ENCODE peak calls at places on chromosome 13, in eight cellular contexts. Z, M, K, I, L, Q, R and P are unnamed samples.

GRCh38 chr13:94346261-94347019 is 133.0 kb downstream of the DCT start:
- DNase-seq in R (no peak), I (no peak), M (no peak), K (no peak), L (no peak), Q (no peak), Z (no peak), P (no peak)

GRCh38 chr13:45875951-45876350 is 24.4 kb upstream of the SIAH3 start:
- DNase-seq in K (no peak), M (no peak), I (no peak), Q (no peak), L (no peak), Z (no peak), R (no peak), P (no peak)

GRCh38 chr13:96000069-96000468 is 53.1 kb downstream of the UGGT2 start:
- DNase-seq in I (no peak), L (no peak), R (no peak), Q (no peak), Z (no peak), K (no peak), M (no peak), P (no peak)

GRCh38 chr13:42747399-42747873 is 33.9 kb upstream of the FAM216B start:
- DNase-seq in R (no peak), I (no peak), M (peak; percentile 31), Z (no peak), K (no peak), Q (no peak), L (no peak), P (peak; percentile 87)

GRCh38 chr13:42110410-42111155 is 62.1 kb downstream of the DGKH start:
- DNase-seq in I (no peak), M (peak; percentile 69), K (peak; percentile 21), Q (no peak), R (no peak), L (peak; percentile 34), Z (peak; percentile 30), P (peak; percentile 72)

GRCh38 chr13:25181597-25181996 is 9.5 kb upstream of the AMER2 start:
- DNase-seq in Q (no peak), L (no peak), R (no peak), Z (no peak), I (no peak), K (no peak), M (no peak), P (no peak)

GRCh38 chr13:36549771-36550170 is 117.5 kb downstream of the CCNA1 start:
- DNase-seq in R (no peak), M (no peak), Q (peak; percentile 40), I (no peak), K (no peak), Z (no peak), L (no peak), P (no peak)

GRCh38 chr13:109755551-109755950 is 30.8 kb downstream of the IRS2 start:
- DNase-seq in I (no peak), K (no peak), L (no peak), Q (no peak), R (no peak), Z (no peak), M (no peak), P (no peak)

GRCh38 chr13:74554581-74555290 is 420.5 kb upstream of the KLF12 start:
- DNase-seq in L (no peak), K (no peak), R (no peak), Q (no peak), Z (no peak), I (no peak), M (no peak), P (no peak)

GRCh38 chr13:99878921-99879610 is 92.5 kb downstream of the ZIC5 start:
- DNase-seq in M (no peak), I (no peak), L (no peak), Z (no peak), K (no peak), R (no peak), Q (no peak), P (no peak)

GRCh38 chr13:61030445-61030844 is 385.2 kb downstream of the PCDH20 start:
- DNase-seq in L (no peak), M (no peak), Q (no peak), I (no peak), Z (no peak), R (no peak), K (no peak), P (no peak)

GRCh38 chr13:61024046-61024445 is 391.6 kb downstream of the PCDH20 start:
- DNase-seq in Q (no peak), I (no peak), K (no peak), M (no peak), R (no peak), L (peak; percentile 17), Z (no peak), P (no peak)

GRCh38 chr13:61029064-61029463 is 386.6 kb downstream of the PCDH20 start:
- DNase-seq in I (no peak), R (no peak), M (no peak), Q (no peak), Z (no peak), L (no peak), K (no peak), P (no peak)
- TF ChIP-seq CTCF in I (no peak), R (no peak), M (no peak), Q (no peak), Z (no peak), L (peak; percentile 39), K (no peak), P (no peak)

GRCh38 chr13:30370146-30370545 is 52.1 kb upstream of the UBE2L5 start:
- DNase-seq in Q (no peak), R (no peak), Z (no peak), L (no peak), M (no peak), K (no peak), I (no peak), P (no peak)
- H3K4me3 ChIP-seq in Q (no peak overlapping the region), R (no peak overlapping the region), Z (no peak overlapping the region), L (no peak overlapping the region), M (no peak overlapping the region), K (no peak overlapping the region), I (no peak overlapping the region), P (no peak overlapping the region)

GRCh38 chr13:113802761-113803160 is 43.7 kb downstream of the TMEM255B start:
- DNase-seq in I (peak; percentile 62), M (no peak), L (no peak), Z (no peak), Q (no peak), R (no peak), K (no peak), P (no peak)

GRCh38 chr13:113801289-113801961 is 42.4 kb downstream of the TMEM255B start:
- DNase-seq in I (peak; percentile 52), R (no peak), K (no peak), Q (no peak), M (no peak), L (no peak), Z (no peak), P (no peak)

GRCh38 chr13:113803409-113804016 is 44.5 kb downstream of the TMEM255B start:
- DNase-seq in Z (no peak), I (peak; percentile 55), L (no peak), M (no peak), R (no peak), K (no peak), Q (no peak), P (no peak)

GRCh38 chr13:113800576-113800926 is 41.5 kb downstream of the TMEM255B start:
- DNase-seq in Q (no peak), R (no peak), K (no peak), M (no peak), L (no peak), I (peak; percentile 56), Z (no peak), P (no peak)

GRCh38 chr13:113802090-113802531 is 43.1 kb downstream of the TMEM255B start:
- DNase-seq in K (no peak), Z (peak; percentile 34), R (no peak), L (no peak), I (peak; percentile 72), M (no peak), Q (peak; percentile 72), P (peak; percentile 34)
- TF ChIP-seq CTCF in K (no peak), Z (no peak), R (no peak), L (peak; percentile 15), I (no peak), M (no peak), Q (no peak), P (no peak)

GRCh38 chr13:22837980-22838615 is 342.7 kb upstream of the SGCG start:
- DNase-seq in K (no peak), L (no peak), I (no peak), R (no peak), Z (no peak), M (no peak), Q (no peak), P (no peak)
- H3K4me3 ChIP-seq in K (no peak overlapping the region), L (peak overlapping the region; percentile 47), I (peak overlapping the region; percentile 28), R (peak overlapping the region; percentile 23), Z (no peak overlapping the region), M (peak overlapping the region; percentile 33), Q (peak overlapping the region; percentile 41), P (peak overlapping the region; percentile 31)

GRCh38 chr13:26716984-26717383 is 43.6 kb downstream of the GPR12 start:
- DNase-seq in Z (no peak), L (no peak), K (no peak), Q (no peak), M (no peak), I (no peak), R (no peak), P (no peak)

GRCh38 chr13:26718872-26719271 is 41.7 kb downstream of the GPR12 start:
- DNase-seq in M (no peak), Z (no peak), I (no peak), Q (no peak), K (no peak), R (no peak), L (no peak), P (no peak)

GRCh38 chr13:26718146-26718545 is 42.4 kb downstream of the GPR12 start:
- DNase-seq in R (no peak), M (no peak), Q (no peak), I (no peak), Z (no peak), K (no peak), L (no peak), P (no peak)

GRCh38 chr13:26721251-26721939 is 39.2 kb downstream of the GPR12 start:
- DNase-seq in L (no peak), K (no peak), M (no peak), Z (no peak), R (no peak), Q (peak; percentile 37), I (peak; percentile 61), P (no peak)

GRCh38 chr13:26719356-26719945 is 41.1 kb downstream of the GPR12 start:
- DNase-seq in M (no peak), Q (no peak), Z (no peak), K (no peak), R (no peak), I (no peak), L (no peak), P (no peak)
- TF ChIP-seq CTCF in M (peak; percentile 20), Q (no peak), Z (no peak), K (no peak), R (no peak), I (no peak), L (no peak), P (no peak)

DNA sequence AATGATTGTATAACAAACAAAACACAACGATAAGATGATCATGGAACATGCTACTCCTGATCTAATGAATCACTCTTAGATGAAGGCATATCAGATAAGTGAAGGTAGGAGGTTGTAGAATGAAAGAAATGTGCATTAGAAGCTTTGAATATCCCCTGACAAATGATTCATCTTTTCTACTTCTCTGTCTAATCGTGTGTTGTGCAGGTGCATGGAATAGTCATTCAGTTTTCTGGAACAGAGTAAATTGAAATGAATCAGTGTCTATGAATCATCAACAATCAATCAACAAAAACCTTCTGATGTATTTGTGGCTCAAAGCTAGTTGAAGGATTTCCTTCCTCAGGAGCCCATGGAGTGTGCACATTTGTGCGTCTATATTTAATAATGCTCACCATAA is 1290.4 kb upstream of the PCDH20 start:
- DNase-seq in K (no peak), L (no peak), Z (no peak), M (no peak), I (no peak), Q (no peak), R (no peak), P (no peak)
- H3K4me3 ChIP-seq in K (no peak overlapping the region), L (no peak overlapping the region), Z (no peak overlapping the region), M (no peak overlapping the region), I (no peak overlapping the region), Q (no peak overlapping the region), R (no peak overlapping the region), P (no peak overlapping the region)